ENCODE peak calls at places on chromosomes 7 and 10, in nine cellular contexts. One of them, this sample, is unnamed. For H3K27me3, the result is how much of the 10 kb centered on the place peaks cover.

GRCh38 chr7:3201306-3201705 is 99.7 kb upstream of the SDK1 start:
- DNase-seq in spleen: peak
- DNase-seq in transverse colon: no peak
- DNase-seq in body of pancreas: no peak
- DNase-seq in right lobe of liver: no peak
- DNase-seq in prostate gland: no peak
- DNase-seq in IMR-90: no peak
- DNase-seq in HCT116: no peak
- DNase-seq in stomach: no peak
- DNase-seq in this sample: no peak

GRCh38 chr10:68271104-68271882 is 39.4 kb upstream of the ATOH7 start:
- DNase-seq in IMR-90: peak
- DNase-seq in spleen: no peak
- DNase-seq in HCT116: no peak
- DNase-seq in prostate gland: no peak
- DNase-seq in transverse colon: no peak
- DNase-seq in body of pancreas: no peak
- DNase-seq in right lobe of liver: no peak
- DNase-seq in stomach: peak
- DNase-seq in this sample: no peak

GRCh38 chr7:129721139-129721538 is 109.6 kb downstream of the NRF1 start:
- DNase-seq in right lobe of liver: no peak
- DNase-seq in stomach: no peak
- DNase-seq in prostate gland: no peak
- DNase-seq in HCT116: no peak
- DNase-seq in body of pancreas: no peak
- DNase-seq in transverse colon: no peak
- DNase-seq in IMR-90: peak
- DNase-seq in spleen: no peak
- DNase-seq in this sample: no peak

GRCh38 chr10:125868372-125868975 is 12.6 kb downstream of the DHX32 start:
- DNase-seq in spleen: no peak
- DNase-seq in HCT116: peak
- DNase-seq in prostate gland: no peak
- DNase-seq in transverse colon: peak
- DNase-seq in IMR-90: peak
- DNase-seq in body of pancreas: peak
- DNase-seq in stomach: no peak
- DNase-seq in right lobe of liver: no peak
- DNase-seq in this sample: no peak

GRCh38 chr10:114179747-114180146 is 594 bp downstream of the TDRD1 start:
- DNase-seq in IMR-90: no peak
- DNase-seq in spleen: no peak
- DNase-seq in stomach: no peak
- DNase-seq in body of pancreas: peak
- DNase-seq in HCT116: no peak
- DNase-seq in prostate gland: no peak
- DNase-seq in transverse colon: no peak
- DNase-seq in right lobe of liver: no peak
- DNase-seq in this sample: no peak

GRCh38 chr7:10225265-10225664 is 748.4 kb upstream of the PHF14 start:
- DNase-seq in body of pancreas: no peak
- DNase-seq in right lobe of liver: no peak
- DNase-seq in spleen: no peak
- DNase-seq in HCT116: no peak
- DNase-seq in transverse colon: no peak
- DNase-seq in stomach: no peak
- DNase-seq in IMR-90: no peak
- DNase-seq in prostate gland: no peak
- DNase-seq in this sample: no peak

GRCh38 chr10:101611506-101611905 is 23.4 kb downstream of the DPCD start:
- DNase-seq in transverse colon: no peak
- DNase-seq in IMR-90: peak
- DNase-seq in right lobe of liver: no peak
- DNase-seq in spleen: no peak
- DNase-seq in body of pancreas: no peak
- DNase-seq in prostate gland: no peak
- DNase-seq in HCT116: no peak
- DNase-seq in stomach: no peak
- DNase-seq in this sample: no peak

GRCh38 chr7:43884209-43884608 is 14.9 kb upstream of the MRPS24 start:
- DNase-seq in spleen: no peak
- DNase-seq in IMR-90: no peak
- DNase-seq in stomach: no peak
- DNase-seq in prostate gland: no peak
- DNase-seq in HCT116: no peak
- DNase-seq in transverse colon: no peak
- DNase-seq in body of pancreas: no peak
- DNase-seq in right lobe of liver: no peak
- DNase-seq in this sample: no peak

GRCh38 chr10:1570652-1571051 is 166.7 kb downstream of the ADARB2 start:
- DNase-seq in transverse colon: no peak
- DNase-seq in stomach: no peak
- DNase-seq in right lobe of liver: no peak
- DNase-seq in spleen: peak
- DNase-seq in HCT116: no peak
- DNase-seq in IMR-90: no peak
- DNase-seq in prostate gland: no peak
- DNase-seq in body of pancreas: no peak
- DNase-seq in this sample: no peak

GRCh38 chr10:63268139-63268797 is 135.1 kb downstream of the NRBF2 start:
- DNase-seq in transverse colon: no peak
- DNase-seq in HCT116: no peak
- DNase-seq in IMR-90: peak
- DNase-seq in spleen: no peak
- DNase-seq in right lobe of liver: no peak
- DNase-seq in body of pancreas: no peak
- DNase-seq in stomach: no peak
- DNase-seq in prostate gland: no peak
- DNase-seq in this sample: no peak

GRCh38 chr7:75888464-75889222 is 9.8 kb downstream of the RHBDD2 start:
- DNase-seq in HCT116: no peak
- DNase-seq in prostate gland: peak
- DNase-seq in stomach: peak
- DNase-seq in transverse colon: no peak
- DNase-seq in right lobe of liver: peak
- DNase-seq in spleen: no peak
- DNase-seq in IMR-90: no peak
- DNase-seq in body of pancreas: no peak
- DNase-seq in this sample: no peak

GRCh38 chr7:25907214-25907613 is 244.8 kb upstream of the NFE2L3 start:
- DNase-seq in spleen: no peak
- DNase-seq in stomach: no peak
- DNase-seq in IMR-90: no peak
- DNase-seq in right lobe of liver: no peak
- DNase-seq in HCT116: no peak
- DNase-seq in prostate gland: no peak
- DNase-seq in body of pancreas: no peak
- DNase-seq in transverse colon: no peak
- DNase-seq in this sample: no peak

GRCh38 chr7:23333671-23334246 is 34.6 kb downstream of the MALSU1 start:
- DNase-seq in body of pancreas: no peak
- DNase-seq in HCT116: no peak
- DNase-seq in stomach: no peak
- DNase-seq in right lobe of liver: no peak
- DNase-seq in IMR-90: peak
- DNase-seq in spleen: no peak
- DNase-seq in transverse colon: no peak
- DNase-seq in prostate gland: no peak
- DNase-seq in this sample: no peak

GRCh38 chr10:77328272-77328816 is 309.3 kb downstream of the KCNMA1 start:
- DNase-seq in IMR-90: peak
- DNase-seq in HCT116: no peak
- DNase-seq in body of pancreas: peak
- DNase-seq in transverse colon: no peak
- DNase-seq in right lobe of liver: no peak
- DNase-seq in stomach: peak
- DNase-seq in spleen: no peak
- DNase-seq in prostate gland: no peak
- DNase-seq in this sample: no peak

GRCh38 chr10:62826275-62826674 is 10.1 kb upstream of the EGR2 start:
- DNase-seq in body of pancreas: no peak
- DNase-seq in transverse colon: no peak
- DNase-seq in right lobe of liver: no peak
- DNase-seq in spleen: no peak
- DNase-seq in prostate gland: no peak
- DNase-seq in stomach: no peak
- DNase-seq in HCT116: no peak
- DNase-seq in IMR-90: no peak
- DNase-seq in this sample: no peak

GRCh38 chr7:151143261-151144015 is 24.1 kb downstream of the GBX1 start:
- DNase-seq in prostate gland: no peak
- DNase-seq in transverse colon: peak
- DNase-seq in body of pancreas: no peak
- DNase-seq in right lobe of liver: peak
- DNase-seq in stomach: peak
- DNase-seq in HCT116: no peak
- DNase-seq in spleen: peak
- DNase-seq in IMR-90: no peak
- DNase-seq in this sample: peak

GRCh38 chr10:67401711-67402110 is 294.3 kb downstream of the CTNNA3 start:
- DNase-seq in IMR-90: no peak
- DNase-seq in prostate gland: no peak
- DNase-seq in HCT116: no peak
- DNase-seq in transverse colon: no peak
- DNase-seq in body of pancreas: no peak
- DNase-seq in stomach: no peak
- DNase-seq in right lobe of liver: no peak
- DNase-seq in spleen: no peak
- DNase-seq in this sample: no peak

GRCh38 chr10:65365878-65366277 is 1560.0 kb upstream of the LRRTM3 start:
- DNase-seq in stomach: no peak
- DNase-seq in IMR-90: no peak
- DNase-seq in prostate gland: no peak
- DNase-seq in right lobe of liver: no peak
- DNase-seq in HCT116: no peak
- DNase-seq in spleen: no peak
- DNase-seq in transverse colon: no peak
- DNase-seq in body of pancreas: no peak
- DNase-seq in this sample: no peak
- TF ChIP-seq POLR2A in stomach: no peak
- TF ChIP-seq POLR2A in IMR-90: no peak
- TF ChIP-seq POLR2A in prostate gland: no peak
- TF ChIP-seq POLR2A in right lobe of liver: no peak
- TF ChIP-seq POLR2A in HCT116: no peak
- TF ChIP-seq POLR2A in spleen: no peak
- TF ChIP-seq POLR2A in transverse colon: no peak
- TF ChIP-seq POLR2A in body of pancreas: no peak
- TF ChIP-seq POLR2A in this sample: no peak

DNA sequence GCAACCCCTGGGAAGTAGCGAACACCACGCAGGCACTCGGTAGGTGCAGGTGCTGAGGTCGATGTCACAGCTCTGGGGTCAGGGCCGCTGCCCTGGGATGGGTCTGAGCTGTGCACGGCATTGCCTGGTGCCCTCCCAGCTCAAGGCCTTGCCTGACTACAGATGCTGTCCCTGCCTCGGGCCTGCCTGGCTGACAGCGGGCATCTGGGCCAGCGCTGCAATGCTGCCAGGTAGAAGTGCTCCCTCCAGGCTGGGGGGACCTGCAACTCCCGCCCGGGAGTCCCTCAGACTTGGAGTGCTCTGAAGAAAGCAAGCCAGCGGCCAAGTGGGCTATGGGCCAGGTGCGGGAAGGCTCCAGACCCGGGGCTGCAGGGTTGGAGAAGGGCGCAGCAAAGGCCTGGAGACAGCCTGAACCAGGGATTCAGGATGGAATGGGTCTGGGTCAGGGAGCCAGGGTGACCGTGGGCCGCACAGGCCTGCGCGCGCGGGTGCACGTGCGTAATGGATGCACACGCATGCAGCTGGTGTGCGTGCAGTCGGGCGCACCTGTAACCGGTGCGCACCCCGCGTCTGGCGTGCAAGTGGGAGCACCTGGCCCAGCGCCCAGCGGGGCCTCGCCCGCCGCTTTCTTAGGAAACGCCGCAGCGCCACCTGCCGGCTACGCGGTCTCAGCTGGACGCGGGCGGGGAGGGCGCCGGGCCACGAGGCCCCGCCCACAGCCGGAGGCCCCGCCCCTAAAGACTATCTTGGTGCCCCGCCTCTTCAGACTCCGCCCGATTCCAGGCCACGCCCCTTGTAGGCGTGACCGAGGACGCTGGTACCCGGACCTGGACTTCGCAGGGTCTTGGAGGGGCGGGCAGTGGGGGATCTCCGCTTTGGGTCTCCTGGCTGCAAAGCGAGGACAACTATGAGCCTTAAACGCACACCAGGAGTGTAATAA is 46.7 kb downstream of the MICALL2 start:
- DNase-seq in right lobe of liver: peak
- DNase-seq in HCT116: peak
- DNase-seq in stomach: peak
- DNase-seq in spleen: peak
- DNase-seq in body of pancreas: peak
- DNase-seq in IMR-90: peak
- DNase-seq in transverse colon: peak
- DNase-seq in prostate gland: peak
- DNase-seq in this sample: no peak
- H3K27me3 ChIP-seq in right lobe of liver: under half
- H3K27me3 ChIP-seq in HCT116: under half
- H3K27me3 ChIP-seq in stomach: half or more
- H3K27me3 ChIP-seq in spleen: under half
- H3K27me3 ChIP-seq in body of pancreas: under half
- H3K27me3 ChIP-seq in IMR-90: under half
- H3K27me3 ChIP-seq in transverse colon: under half
- H3K27me3 ChIP-seq in prostate gland: under half
- H3K27me3 ChIP-seq in this sample: half or more

GRCh38 chr10:118583611-118584010 is 11.8 kb downstream of the PRLHR start:
- DNase-seq in IMR-90: no peak
- DNase-seq in transverse colon: no peak
- DNase-seq in spleen: no peak
- DNase-seq in stomach: no peak
- DNase-seq in body of pancreas: no peak
- DNase-seq in prostate gland: no peak
- DNase-seq in HCT116: no peak
- DNase-seq in right lobe of liver: no peak
- DNase-seq in this sample: no peak
- TF ChIP-seq POLR2A in IMR-90: no peak
- TF ChIP-seq POLR2A in transverse colon: no peak
- TF ChIP-seq POLR2A in spleen: no peak
- TF ChIP-seq POLR2A in stomach: no peak
- TF ChIP-seq POLR2A in body of pancreas: no peak
- TF ChIP-seq POLR2A in prostate gland: no peak
- TF ChIP-seq POLR2A in HCT116: no peak
- TF ChIP-seq POLR2A in right lobe of liver: no peak
- TF ChIP-seq POLR2A in this sample: no peak

DNA sequence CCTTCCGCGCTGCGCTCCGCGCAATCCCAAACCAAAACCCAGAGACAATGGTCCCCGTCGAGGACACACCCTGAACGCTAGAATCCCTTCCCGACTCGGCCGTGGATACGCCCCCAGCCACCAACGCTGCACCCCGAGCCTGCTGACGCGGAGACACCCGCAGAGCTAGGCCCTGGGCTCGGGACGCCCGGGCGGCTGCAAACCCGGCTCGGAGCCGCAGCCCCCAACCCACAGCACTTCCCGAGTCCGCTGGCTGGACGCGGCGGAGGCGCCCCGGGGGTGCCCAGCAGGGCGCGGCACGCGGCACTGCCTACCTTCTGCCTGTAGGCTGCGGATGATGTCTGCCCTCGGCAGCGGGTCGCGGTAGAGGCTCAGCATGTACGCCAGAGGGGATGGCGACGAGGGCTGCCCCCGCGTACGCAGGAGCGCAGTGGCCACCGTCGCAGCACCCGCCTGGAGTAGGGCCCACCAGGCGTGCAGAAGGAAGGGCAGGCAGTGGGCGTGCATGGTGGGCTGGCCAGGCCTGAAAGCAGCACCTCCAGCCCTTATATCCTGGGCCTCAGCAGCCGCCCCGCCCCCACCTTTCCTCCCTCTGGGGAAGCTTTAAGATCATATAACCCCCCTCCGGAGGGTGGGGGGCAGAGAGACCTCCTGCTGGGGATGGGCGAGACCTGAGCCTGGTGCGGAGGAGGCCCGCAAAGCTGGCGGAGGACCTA is at the start of gene NODAL:
- DNase-seq in body of pancreas: no peak
- DNase-seq in HCT116: no peak
- DNase-seq in prostate gland: no peak
- DNase-seq in stomach: no peak
- DNase-seq in IMR-90: no peak
- DNase-seq in right lobe of liver: no peak
- DNase-seq in transverse colon: no peak
- DNase-seq in spleen: no peak
- DNase-seq in this sample: no peak
- H3K27me3 ChIP-seq in body of pancreas: under half
- H3K27me3 ChIP-seq in HCT116: under half
- H3K27me3 ChIP-seq in prostate gland: under half
- H3K27me3 ChIP-seq in stomach: half or more
- H3K27me3 ChIP-seq in IMR-90: half or more
- H3K27me3 ChIP-seq in right lobe of liver: under half
- H3K27me3 ChIP-seq in transverse colon: under half
- H3K27me3 ChIP-seq in spleen: under half
- H3K27me3 ChIP-seq in this sample: under half

This sample was measured in suprapubic skin.